ENCODE peak calls at places on chromosomes 16 and 17, in nine cellular contexts. O is amygdala; P is nephron progenitor cell; X is GM13977; V is fibroblast of the aortic adventitia; Z is LoVo; W is activated CD4-positive, alpha-beta memory T cell treated with anti-CD3 and anti-CD28 coated beads for 36 hours; K is AG09319; M is esophagus squamous epithelium. J is an unnamed sample.
A peak's percentile ranks its signal among the peaks of the same experiment; 100 is the strongest.

GRCh38 chr16:47004652-47005051 is 31.2 kb upstream of the DNAJA2 start:
- DNase-seq in X (no peak), O (no peak), K (no peak), M (no peak), W (no peak), P (no peak), Z (no peak), V (no peak), J (no peak)

GRCh38 chr17:63848834-63849689 is 6.6 kb upstream of the SMARCD2 start:
- DNase-seq in Z (no peak), X (peak; percentile 96), W (peak; percentile 98), M (peak; percentile 67), V (peak; percentile 89), P (peak; percentile 87), K (peak; percentile 66), O (peak; percentile 88), J (peak; percentile 72)

GRCh38 chr17:70447588-70447987 is 278.3 kb downstream of the KCNJ2 start:
- DNase-seq in X (no peak), O (no peak), P (no peak), W (no peak), V (no peak), K (no peak), Z (no peak), M (no peak), J (no peak)

GRCh38 chr17:68248199-68248825 is 469 bp downstream of the AMZ2 start:
- DNase-seq in V (peak; percentile 85), X (no peak), W (no peak), O (peak; percentile 73), Z (peak; percentile 31), M (no peak), K (peak; percentile 47), P (no peak), J (no peak)

GRCh38 chr17:43871947-43872690 is 25.1 kb downstream of the CD300LG start:
- DNase-seq in M (no peak), P (no peak), W (no peak), O (no peak), K (no peak), X (no peak), V (no peak), Z (peak; percentile 55), J (no peak)

GRCh38 chr16:68234188-68235104 is 1.5 kb downstream of the ESRP2 start:
- DNase-seq in X (no peak), Z (peak; percentile 84), P (no peak), M (no peak), V (no peak), K (no peak), W (no peak), O (no peak), J (no peak)

GRCh38 chr17:52148288-52148968 is 10.1 kb downstream of the CA10 start:
- DNase-seq in V (no peak), O (no peak), P (no peak), Z (no peak), K (no peak), X (no peak), W (no peak), M (no peak), J (no peak)

GRCh38 chr16:85781685-85782370 is 17.5 kb downstream of the EMC8 start:
- DNase-seq in O (peak; percentile 59), P (no peak), K (peak; percentile 77), W (no peak), V (peak; percentile 80), M (no peak), Z (no peak), X (no peak), J (no peak)

GRCh38 chr17:44219636-44220210 is at the start of gene UBTF:
- DNase-seq in K (no peak), X (peak; percentile 72), V (peak; percentile 43), M (no peak), P (peak; percentile 75), W (peak; percentile 69), O (peak; percentile 73), Z (peak; percentile 47), J (no peak)

GRCh38 chr17:333626-334396 is 18.8 kb downstream of the RPH3AL start:
- DNase-seq in P (peak; percentile 67), W (no peak), Z (no peak), O (peak; percentile 67), M (no peak), K (no peak), X (no peak), V (peak; percentile 2), J (no peak)

GRCh38 chr17:46770818-46771600 is 47.5 kb downstream of the WNT3 start:
- DNase-seq in P (peak; percentile 73), V (no peak), O (no peak), Z (peak; percentile 45), K (no peak), X (peak; percentile 62), M (no peak), W (peak; percentile 35), J (no peak)

GRCh38 chr17:6240601-6241000 is 170.4 kb downstream of the WSCD1 start:
- DNase-seq in V (no peak), P (no peak), K (no peak), X (no peak), O (no peak), Z (no peak), W (no peak), M (no peak), J (no peak)

GRCh38 chr17:77322534-77323412 is 182.0 kb downstream of the SEC14L1 start:
- DNase-seq in O (no peak), W (no peak), M (no peak), Z (peak; percentile 90), V (peak; percentile 99), P (peak; percentile 59), X (no peak), K (peak; percentile 95), J (no peak)

GRCh38 chr16:83134638-83135037 is 507.9 kb downstream of the CDH13 start:
- DNase-seq in Z (no peak), M (no peak), X (no peak), O (no peak), W (no peak), P (no peak), K (no peak), V (no peak), J (no peak)

GRCh38 chr17:28725660-28726395 is at the start of gene TLCD1:
- DNase-seq in V (peak; percentile 70), W (peak; percentile 82), K (no peak), X (peak; percentile 89), O (peak; percentile 72), P (peak; percentile 80), Z (peak; percentile 79), M (no peak), J (no peak)

GRCh38 chr16:3642397-3643094 is 11.9 kb upstream of the DNASE1 start:
- DNase-seq in W (no peak), M (no peak), P (peak; percentile 30), V (peak; percentile 31), Z (no peak), O (no peak), X (peak; percentile 8), K (no peak), J (no peak)

GRCh38 chr17:40316571-40317344 is 7.8 kb downstream of the RARA start:
- DNase-seq in K (no peak), Z (no peak), P (peak; percentile 70), V (peak; percentile 70), M (no peak), X (peak; percentile 4), W (no peak), O (no peak), J (no peak)

GRCh38 chr17:6435051-6435450 is at the start of gene AIPL1:
- DNase-seq in O (no peak), X (no peak), Z (no peak), W (no peak), V (no peak), P (no peak), K (no peak), M (no peak), J (no peak)

GRCh38 chr17:71099003-71099710 is 929.8 kb downstream of the KCNJ2 start:
- DNase-seq in V (no peak), W (no peak), M (no peak), K (no peak), O (no peak), X (no peak), P (no peak), Z (no peak), J (no peak)

GRCh38 chr16:80121522-80121909 is 419.3 kb upstream of the DYNLRB2 start:
- DNase-seq in V (no peak), X (no peak), P (no peak), W (no peak), K (no peak), O (no peak), M (no peak), Z (no peak), J (no peak)

GRCh38 chr16:85228970-85229430 is 116.7 kb upstream of the CIBAR2 start:
- DNase-seq in O (no peak), Z (no peak), W (no peak), K (no peak), V (no peak), P (no peak), M (no peak), X (no peak), J (no peak)

GRCh38 chr16:16019488-16019887 is 70.1 kb downstream of the ABCC1 start:
- DNase-seq in V (peak; percentile 67), X (no peak), K (no peak), W (no peak), P (no peak), M (no peak), O (no peak), Z (peak; percentile 34), J (no peak)